ENCODE peak calls at places on chromosomes 16 and 17, in seven cellular contexts. B is uterus, M is lower leg skin, H is A549, K is erythroblast, A is upper lobe of left lung, C is adrenal gland. R is an unnamed sample.

GRCh38 chr16:15498427-15499175 is 64.2 kb downstream of the BMERB1 start:
- DNase-seq in M (no peak), K (no peak), A (no peak), B (no peak), H (no peak), C (no peak), R (no peak)

GRCh38 chr16:67244387-67245188 is 2.7 kb downstream of the FHOD1 start:
- DNase-seq in B (peak), H (peak), M (peak), A (no peak), K (peak), C (peak), R (peak)

GRCh38 chr17:57530508-57530907 is 214.6 kb downstream of the CCDC182 start:
- DNase-seq in M (no peak), H (no peak), B (peak), A (no peak), K (no peak), C (no peak), R (no peak)

GRCh38 chr17:75693500-75694481 is 26.7 kb downstream of the SAP30BP start:
- DNase-seq in K (no peak), H (peak), B (peak), C (peak), M (peak), A (peak), R (peak)

GRCh38 chr17:49969794-49970389 is 902 bp downstream of the DLX4 start:
- DNase-seq in H (no peak), M (no peak), A (no peak), B (no peak), C (no peak), K (no peak), R (no peak)

GRCh38 chr17:29927546-29927945 is 2.5 kb downstream of the SSH2 start:
- DNase-seq in K (no peak), C (no peak), B (no peak), H (no peak), A (no peak), M (no peak), R (no peak)

GRCh38 chr16:58503166-58503862 is 3.4 kb downstream of the NDRG4 start:
- DNase-seq in K (no peak), C (no peak), H (no peak), M (no peak), A (peak), B (no peak), R (no peak)

GRCh38 chr17:75764711-75765421 is at the start of gene GALK1:
- DNase-seq in C (peak), B (peak), M (no peak), H (peak), A (peak), K (peak), R (peak)

GRCh38 chr17:43759836-43760235 is 1.2 kb upstream of the SOST start:
- DNase-seq in B (no peak), M (no peak), C (no peak), K (no peak), H (no peak), A (no peak), R (no peak)

GRCh38 chr17:10226930-10227695 is 28.7 kb upstream of the GAS7 start:
- DNase-seq in B (peak), K (peak), M (peak), H (peak), A (peak), C (peak), R (peak)

GRCh38 chr16:55389426-55390073 is 65.5 kb downstream of the IRX6 start:
- DNase-seq in C (peak), M (no peak), B (no peak), A (no peak), K (no peak), H (no peak), R (peak)

GRCh38 chr16:80403871-80404270 is 136.9 kb upstream of the DYNLRB2 start:
- DNase-seq in H (no peak), K (no peak), B (no peak), M (no peak), A (no peak), C (no peak), R (no peak)

GRCh38 chr17:72587773-72588511 is 467.1 kb downstream of the SOX9 start:
- DNase-seq in B (no peak), A (no peak), H (peak), M (no peak), C (no peak), K (no peak), R (no peak)

GRCh38 chr17:51434434-51435170 is 174.3 kb downstream of the UTP18 start:
- DNase-seq in M (no peak), K (peak), H (peak), C (no peak), B (no peak), A (no peak), R (no peak)

GRCh38 chr16:71852146-71852545 is 6.4 kb downstream of the ATXN1L start:
- DNase-seq in A (no peak), C (no peak), B (no peak), M (no peak), H (no peak), K (no peak), R (no peak)

GRCh38 chr17:61168506-61168905 is 231.1 kb upstream of the TBX2 start:
- DNase-seq in M (no peak), C (peak), A (no peak), B (no peak), H (no peak), K (no peak), R (no peak)

DNA sequence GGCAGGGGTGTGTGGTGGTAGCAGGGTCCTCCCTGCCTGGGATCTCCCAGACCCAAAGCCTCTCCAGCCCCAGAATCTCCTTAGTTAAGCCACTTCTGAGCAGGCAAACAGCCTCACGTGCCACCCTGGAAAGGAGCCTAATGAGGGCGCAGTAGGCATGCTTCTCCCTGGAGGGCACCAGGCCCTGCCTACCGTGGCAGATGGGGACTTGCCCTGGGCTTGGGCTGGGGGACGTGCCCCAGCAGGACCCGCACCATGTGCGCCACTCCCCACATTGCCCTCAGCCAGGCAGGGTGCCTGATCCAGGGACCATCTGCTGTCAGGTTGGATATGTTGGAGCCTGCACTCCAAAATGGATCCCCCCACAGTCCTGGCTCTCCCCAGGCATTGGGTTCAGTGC is 14.2 kb downstream of the FAM83G start:
- DNase-seq in C (no peak), K (no peak), M (peak), B (no peak), A (no peak), H (no peak), R (no peak)
- TF ChIP-seq POLR2A in C (no peak), K (no peak), M (no peak), B (no peak), A (no peak), H (no peak), R (no peak)

GRCh38 chr17:62965649-62966425 is at the start of gene TANC2:
- DNase-seq in H (peak), A (peak), B (peak), M (peak), C (peak), K (peak), R (peak)
- TF ChIP-seq POLR2A in H (peak), A (peak), B (peak), M (no peak), C (peak), K (peak), R (no peak)

DNA sequence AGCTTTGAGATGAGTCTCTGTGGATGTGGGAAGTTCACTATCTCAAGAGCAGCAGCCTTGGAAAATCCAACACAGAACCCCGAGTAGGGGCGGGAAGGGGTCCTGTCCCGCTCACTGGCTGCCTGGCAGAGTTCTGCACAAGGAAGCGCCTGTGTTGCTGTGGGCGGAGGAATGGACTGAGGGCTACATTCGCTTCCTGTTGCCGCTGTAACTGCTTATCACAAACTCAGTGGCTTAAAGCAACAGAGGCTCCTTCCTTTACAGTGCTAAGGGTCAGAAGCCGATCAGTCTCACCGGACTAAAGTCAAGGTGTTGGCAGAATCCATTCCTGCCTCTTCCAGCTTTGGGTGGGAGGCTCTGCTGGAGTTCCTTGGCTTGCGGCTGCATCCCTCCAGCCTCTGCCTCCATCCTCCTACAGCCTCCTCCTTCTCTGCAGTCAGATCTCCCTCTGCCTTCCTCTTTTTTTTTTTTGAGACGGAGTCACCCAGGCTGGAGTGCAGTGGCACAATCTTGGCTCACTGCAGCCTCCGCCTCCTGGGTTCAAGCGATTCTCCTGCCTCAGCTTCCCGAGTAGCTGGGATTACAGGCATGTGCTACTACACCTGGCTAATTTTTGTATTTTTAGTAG is 305.3 kb downstream of the SEC14L1 start:
- DNase-seq in B (no peak), K (peak), M (no peak), C (peak), A (no peak), H (no peak), R (peak)
- TF ChIP-seq POLR2A in B (no peak), K (no peak), M (no peak), C (no peak), A (peak), H (no peak), R (no peak)

DNA sequence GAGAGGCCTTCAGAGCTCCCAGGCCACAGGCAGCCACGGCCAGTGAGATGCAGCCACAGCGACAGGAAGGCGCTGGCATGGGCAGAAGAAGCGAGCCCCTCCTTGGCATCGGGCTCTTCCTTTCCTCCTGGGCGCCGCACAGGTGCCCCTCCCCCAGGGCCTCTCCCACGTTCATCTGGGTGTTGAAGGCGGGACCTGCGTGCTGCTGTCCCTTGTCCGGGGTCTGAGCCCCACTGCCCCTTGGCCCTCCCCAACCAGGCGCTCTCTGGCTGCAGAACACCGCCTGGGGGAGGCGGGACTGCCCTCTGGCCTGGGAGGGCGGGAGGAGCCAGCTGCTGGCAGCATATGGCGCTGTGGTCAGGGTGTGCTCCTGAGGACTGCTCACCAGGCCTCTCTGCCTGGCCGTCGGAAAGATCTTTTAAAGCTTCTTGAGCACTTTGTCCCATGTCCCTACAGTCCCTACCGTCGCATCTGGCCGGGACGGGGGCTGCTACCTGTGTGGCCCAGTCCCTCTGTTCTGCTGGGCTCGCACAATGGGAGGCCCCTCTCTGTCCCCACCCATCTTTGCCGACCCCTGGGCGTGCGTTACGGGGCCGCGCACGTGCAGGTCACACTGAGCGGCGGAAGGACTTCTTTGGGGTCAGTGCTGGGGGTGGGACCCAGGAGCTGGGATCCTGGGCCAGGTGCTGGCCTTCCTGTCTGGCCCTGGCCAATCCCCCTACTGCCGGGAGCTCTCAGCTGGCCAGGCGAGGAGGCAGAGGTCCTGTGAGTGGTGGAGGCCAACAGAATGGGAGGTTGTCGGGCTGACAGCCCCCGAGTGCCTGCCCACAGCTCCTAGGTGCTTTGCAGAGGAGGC is 1.7 kb downstream of the SLC25A10 start:
- DNase-seq in A (peak), C (no peak), B (no peak), H (no peak), M (no peak), K (peak), R (no peak)
- TF ChIP-seq POLR2A in A (no peak), C (no peak), B (no peak), H (no peak), M (no peak), K (no peak), R (no peak)

GRCh38 chr16:590875-591200 is 972 bp downstream of the RAB40C start:
- DNase-seq in K (no peak), A (no peak), C (no peak), M (no peak), B (no peak), H (no peak), R (no peak)

GRCh38 chr16:589658-590159 is at the start of gene RAB40C:
- DNase-seq in H (peak), K (peak), M (peak), B (peak), A (peak), C (peak), R (peak)

GRCh38 chr16:588639-588888 is 1.3 kb upstream of the RAB40C start:
- DNase-seq in B (no peak), H (peak), C (peak), K (peak), M (no peak), A (no peak), R (no peak)

GRCh38 chr16:590165-590874 is 454 bp downstream of the RAB40C start:
- DNase-seq in H (no peak), K (no peak), C (peak), M (no peak), A (no peak), B (no peak), R (no peak)

GRCh38 chr16:588889-589657 is 793 bp upstream of the RAB40C start:
- DNase-seq in H (peak), A (peak), K (peak), B (peak), M (peak), C (peak), R (peak)
- TF ChIP-seq POLR2A in H (peak), A (peak), K (peak), B (peak), M (no peak), C (peak), R (peak)

DNA sequence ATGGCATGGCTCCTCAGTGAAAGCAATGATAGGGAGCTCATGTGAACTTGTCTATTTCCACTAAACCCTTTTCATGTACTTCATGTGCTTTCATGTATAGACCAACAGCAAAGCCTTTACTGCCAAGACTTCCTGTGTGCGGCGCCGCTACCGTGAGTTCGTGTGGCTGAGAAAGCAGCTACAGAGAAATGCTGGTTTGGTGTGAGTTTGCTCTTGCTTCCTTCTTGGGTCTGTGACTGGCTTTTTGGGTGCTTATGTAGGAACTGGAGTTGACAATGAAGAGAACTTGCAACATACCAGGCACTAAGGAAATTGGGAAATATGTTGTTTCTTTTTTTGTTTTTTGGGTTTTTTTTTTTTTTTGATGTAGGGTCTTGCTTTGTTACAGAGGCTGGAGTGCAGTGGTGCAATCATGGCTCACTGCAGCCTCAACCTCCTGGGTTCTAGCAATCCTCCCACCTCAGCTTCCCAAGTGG is 5.7 kb downstream of the SNX11 start:
- DNase-seq in K (no peak), H (no peak), A (no peak), M (no peak), C (peak), B (no peak), R (peak)
- TF ChIP-seq POLR2A in K (no peak), H (no peak), A (peak), M (no peak), C (peak), B (no peak), R (no peak)

DNA sequence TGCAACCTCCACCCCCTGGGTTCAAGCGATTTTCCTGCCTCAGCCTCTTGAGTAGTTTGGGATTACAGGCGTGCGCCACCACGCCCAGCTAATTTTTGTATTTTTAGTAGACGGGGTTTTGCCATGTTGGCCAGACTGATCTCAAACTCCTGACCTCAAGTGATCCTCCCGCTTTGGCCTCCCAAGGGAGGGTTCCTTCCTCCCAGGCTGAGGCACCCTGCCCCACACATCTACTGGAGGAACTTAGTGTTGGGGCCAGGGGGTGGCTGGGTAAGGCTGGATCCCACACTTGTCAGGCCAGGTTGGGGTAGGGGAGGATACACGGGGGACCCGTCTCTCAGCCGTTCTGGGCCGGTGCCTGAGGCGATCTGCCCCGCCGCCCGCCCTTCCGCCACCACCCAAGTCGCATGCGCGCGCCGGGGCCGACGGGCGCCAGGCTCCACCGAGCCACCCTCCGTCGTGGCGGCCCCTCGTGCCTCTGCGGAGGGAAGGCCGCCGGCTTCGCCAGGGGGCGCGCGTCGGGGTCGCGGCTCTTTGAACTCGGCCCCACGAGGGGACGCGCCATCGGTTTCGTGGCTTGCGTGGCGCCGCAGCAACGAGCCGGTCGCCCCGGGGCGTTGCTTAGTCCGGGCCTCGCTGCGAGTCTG is 15.9 kb downstream of the GRB7 start:
- DNase-seq in M (no peak), K (peak), A (peak), B (no peak), C (peak), H (no peak), R (peak)
- TF ChIP-seq POLR2A in M (no peak), K (no peak), A (peak), B (peak), C (no peak), H (peak), R (no peak)

DNA sequence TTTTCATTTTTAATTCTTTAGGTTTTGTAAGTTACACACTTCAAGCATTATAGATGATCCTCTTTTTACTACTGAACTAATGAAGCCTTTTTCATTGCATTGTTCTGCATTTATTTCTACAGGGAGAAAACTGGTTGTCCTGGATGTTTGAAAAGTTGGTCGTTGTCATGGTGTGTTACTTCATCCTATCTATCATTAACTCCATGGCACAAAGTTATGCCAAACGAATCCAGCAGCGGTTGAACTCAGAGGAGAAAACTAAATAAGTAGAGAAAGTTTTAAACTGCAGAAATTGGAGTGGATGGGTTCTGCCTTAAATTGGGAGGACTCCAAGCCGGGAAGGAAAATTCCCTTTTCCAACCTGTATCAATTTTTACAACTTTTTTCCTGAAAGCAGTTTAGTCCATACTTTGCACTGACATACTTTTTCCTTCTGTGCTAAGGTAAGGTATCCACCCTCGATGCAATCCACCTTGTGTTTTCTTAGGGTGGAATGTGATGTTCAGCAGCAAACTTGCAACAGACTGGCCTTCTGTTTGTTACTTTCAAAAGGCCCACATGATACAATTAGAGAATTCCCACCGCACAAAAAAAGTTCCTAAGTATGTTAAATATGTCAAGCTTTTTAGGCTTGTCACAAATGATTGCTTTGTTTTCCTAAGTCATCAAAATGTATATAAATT is 53.0 kb downstream of the TUBD1 start:
- DNase-seq in A (no peak), H (peak), C (no peak), K (no peak), M (no peak), B (no peak), R (no peak)
- TF ChIP-seq POLR2A in A (no peak), H (no peak), C (no peak), K (peak), M (no peak), B (no peak), R (no peak)

GRCh38 chr16:28933176-28933575 is 1.4 kb downstream of the CD19 start:
- DNase-seq in A (no peak), B (no peak), K (no peak), M (no peak), C (no peak), H (no peak), R (no peak)

GRCh38 chr16:28931801-28932225 is at the start of gene CD19:
- DNase-seq in K (no peak), A (no peak), B (no peak), H (no peak), M (no peak), C (no peak), R (no peak)

GRCh38 chr16:28930203-28930602 is 1.6 kb upstream of the CD19 start:
- DNase-seq in H (no peak), A (no peak), M (no peak), B (no peak), K (no peak), C (no peak), R (no peak)

GRCh38 chr16:28932339-28933141 is 769 bp downstream of the CD19 start:
- DNase-seq in H (no peak), B (no peak), C (no peak), M (no peak), A (no peak), K (no peak), R (no peak)

GRCh38 chr16:28930652-28931051 is 1.1 kb upstream of the CD19 start:
- DNase-seq in H (no peak), C (no peak), K (no peak), B (no peak), M (no peak), A (no peak), R (no peak)
- TF ChIP-seq POLR2A in H (no peak), C (no peak), K (no peak), B (no peak), M (no peak), A (no peak), R (no peak)